ENCODE peak calls at places on chromosome 22, in nine cellular contexts. F is fibroblast of villous mesenchyme, P is IMR-90, G is thoracic aorta, E is fibroblast of the aortic adventitia, X is choroid plexus epithelial cell, O is adrenal gland, M is PC-3, R is GM13977. Y is an unnamed sample.

GRCh38 chr22:41782316-41782715 is 18.2 kb upstream of the CCDC134 start:
- DNase-seq in F (no peak), P (no peak), G (no peak), E (no peak), X (no peak), O (no peak), M (no peak), R (no peak), Y (no peak)

GRCh38 chr22:31248138-31248745 is 36.1 kb downstream of the LIMK2 start:
- DNase-seq in F (peak; percentile 95), P (peak; percentile 94), G (peak; percentile 41), E (peak; percentile 90), X (peak; percentile 97), O (peak; percentile 88), M (peak; percentile 52), R (peak; percentile 54), Y (peak; percentile 94)

GRCh38 chr22:39984006-39984405 is 10.7 kb upstream of the FAM83F start:
- DNase-seq in F (peak; percentile 31), P (peak; percentile 58), G (no peak), E (peak; percentile 33), X (peak; percentile 81), O (no peak), M (no peak), R (no peak), Y (no peak)

GRCh38 chr22:33274214-33274828 is 216.1 kb upstream of the SYN3 start:
- DNase-seq in F (no peak), P (no peak), G (no peak), E (peak; percentile 12), X (peak; percentile 6), O (peak; percentile 40), M (no peak), R (peak; percentile 44), Y (no peak)

GRCh38 chr22:39234157-39234793 is 10.5 kb downstream of the PDGFB start:
- DNase-seq in F (peak; percentile 25), P (no peak), G (no peak), E (no peak), X (peak; percentile 72), O (no peak), M (no peak), R (no peak), Y (no peak)

GRCh38 chr22:32844251-32844650 is 42.7 kb downstream of the TIMP3 start:
- DNase-seq in F (no peak), P (no peak), G (no peak), E (no peak), X (no peak), O (no peak), M (no peak), R (no peak), Y (no peak)

GRCh38 chr22:42375982-42376381 is 56.2 kb downstream of the NFAM1 start:
- DNase-seq in F (no peak), P (no peak), G (no peak), E (no peak), X (no peak), O (no peak), M (no peak), R (no peak), Y (no peak)

GRCh38 chr22:26797910-26798309 is 140.5 kb downstream of the MIAT start:
- DNase-seq in F (no peak), P (no peak), G (no peak), E (no peak), X (peak; percentile 11), O (no peak), M (no peak), R (no peak), Y (no peak)

GRCh38 chr22:26170112-26170492 is 840 bp downstream of the SEZ6L start:
- DNase-seq in F (no peak), P (no peak), G (no peak), E (no peak), X (no peak), O (no peak), M (no peak), R (no peak), Y (no peak)

GRCh38 chr22:24423519-24424000 is 3.8 kb upstream of the ADORA2A start:
- DNase-seq in F (no peak), P (no peak), G (no peak), E (peak; percentile 14), X (peak; percentile 24), O (peak; percentile 58), M (peak; percentile 34), R (peak; percentile 95), Y (peak; percentile 65)

GRCh38 chr22:24424901-24425775 is 2.3 kb upstream of the ADORA2A start:
- DNase-seq in F (no peak), P (no peak), G (no peak), E (no peak), X (no peak), O (no peak), M (no peak), R (no peak), Y (no peak)

GRCh38 chr22:24422078-24422665 is 5.2 kb upstream of the ADORA2A start:
- DNase-seq in F (no peak), P (no peak), G (no peak), E (peak; percentile 12), X (no peak), O (no peak), M (no peak), R (no peak), Y (no peak)

GRCh38 chr22:24426436-24426835 is 963 bp upstream of the ADORA2A start:
- DNase-seq in F (no peak), P (no peak), G (no peak), E (no peak), X (no peak), O (no peak), M (no peak), R (no peak), Y (no peak)

DNA sequence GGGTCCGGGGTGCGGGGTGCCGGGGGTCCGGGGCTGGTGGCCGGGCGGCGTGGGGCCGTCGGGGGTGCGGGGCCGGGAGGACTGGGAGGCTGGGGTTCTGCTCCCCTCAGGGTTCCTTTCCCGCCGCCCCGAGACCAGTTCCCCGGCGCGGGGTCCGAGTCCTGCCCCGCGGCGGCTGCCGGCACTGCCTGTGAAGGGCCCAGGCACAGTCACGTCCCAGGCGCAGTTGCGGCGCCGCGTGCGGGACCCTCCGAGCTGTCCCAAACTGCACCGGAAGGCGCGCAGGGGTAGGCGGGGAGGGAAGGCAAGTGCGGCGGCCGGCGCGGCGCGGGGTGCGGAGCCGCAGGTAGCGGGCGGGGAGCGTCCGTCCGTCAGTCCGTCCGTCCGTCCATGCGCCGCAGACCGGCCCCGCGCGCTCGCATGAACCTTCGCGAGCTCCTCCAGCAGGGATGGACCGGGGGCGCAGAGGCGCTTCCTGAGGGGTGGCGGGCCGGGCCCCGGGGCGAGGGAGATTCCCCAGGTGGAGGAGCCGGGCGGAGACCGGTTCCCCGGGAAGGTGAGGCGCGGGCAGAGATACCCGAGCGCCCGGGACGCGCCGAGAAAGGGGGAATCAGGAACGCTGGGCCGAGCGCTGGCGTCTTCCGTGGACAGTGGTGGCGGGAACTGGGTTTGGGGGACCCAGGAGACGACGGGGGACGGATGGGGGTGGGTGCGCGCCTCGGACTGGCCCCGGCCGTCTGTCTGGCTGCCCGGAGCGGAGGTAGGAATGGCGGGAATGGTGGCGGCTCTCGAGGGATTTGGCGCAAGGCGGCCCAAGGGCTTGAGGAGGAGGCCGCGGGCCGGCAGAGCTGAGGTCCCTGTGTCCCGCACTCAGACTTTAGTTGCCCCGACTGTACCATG is 3.1 kb upstream of the ADORA2A start:
- DNase-seq in F (no peak), P (no peak), G (no peak), E (no peak), X (no peak), O (no peak), M (no peak), R (no peak), Y (no peak)
- TF ChIP-seq CTCF in F (no peak), P (no peak), G (no peak), E (no peak), X (no peak), O (no peak), M (no peak), R (no peak), Y (no peak)

GRCh38 chr22:44088976-44089570 is 65.0 kb downstream of the PARVB start:
- DNase-seq in F (no peak), P (peak; percentile 22), G (no peak), E (peak; percentile 90), X (no peak), O (peak; percentile 67), M (no peak), R (no peak), Y (peak; percentile 42)

GRCh38 chr22:44089717-44090570 is 65.8 kb downstream of the PARVB start:
- DNase-seq in F (peak; percentile 25), P (no peak), G (no peak), E (peak; percentile 7), X (no peak), O (peak; percentile 44), M (no peak), R (no peak), Y (no peak)

GRCh38 chr22:44086759-44087158 is 62.7 kb downstream of the PARVB start:
- DNase-seq in F (no peak), P (no peak), G (no peak), E (no peak), X (no peak), O (no peak), M (no peak), R (no peak), Y (no peak)

GRCh38 chr22:44084044-44084772 is 60.1 kb downstream of the PARVB start:
- DNase-seq in F (no peak), P (no peak), G (no peak), E (no peak), X (no peak), O (no peak), M (no peak), R (no peak), Y (no peak)

GRCh38 chr22:44085743-44086741 is 61.9 kb downstream of the PARVB start:
- DNase-seq in F (peak; percentile 55), P (peak; percentile 53), G (no peak), E (peak; percentile 92), X (peak; percentile 69), O (peak; percentile 92), M (peak; percentile 90), R (peak; percentile 78), Y (peak; percentile 39)
- TF ChIP-seq CTCF in F (peak; percentile 46), P (peak; percentile 48), G (no peak), E (peak; percentile 43), X (peak; percentile 59), O (peak; percentile 72), M (peak; percentile 72), R (peak; percentile 70), Y (peak; percentile 20)

GRCh38 chr22:37951305-37951704 is 2.1 kb downstream of the C22orf23 start:
- DNase-seq in F (no peak), P (peak; percentile 32), G (no peak), E (no peak), X (peak; percentile 31), O (no peak), M (no peak), R (no peak), Y (peak; percentile 22)
- TF ChIP-seq CTCF in F (no peak), P (peak; percentile 5), G (no peak), E (no peak), X (peak; percentile 13), O (no peak), M (no peak), R (no peak), Y (no peak)

DNA sequence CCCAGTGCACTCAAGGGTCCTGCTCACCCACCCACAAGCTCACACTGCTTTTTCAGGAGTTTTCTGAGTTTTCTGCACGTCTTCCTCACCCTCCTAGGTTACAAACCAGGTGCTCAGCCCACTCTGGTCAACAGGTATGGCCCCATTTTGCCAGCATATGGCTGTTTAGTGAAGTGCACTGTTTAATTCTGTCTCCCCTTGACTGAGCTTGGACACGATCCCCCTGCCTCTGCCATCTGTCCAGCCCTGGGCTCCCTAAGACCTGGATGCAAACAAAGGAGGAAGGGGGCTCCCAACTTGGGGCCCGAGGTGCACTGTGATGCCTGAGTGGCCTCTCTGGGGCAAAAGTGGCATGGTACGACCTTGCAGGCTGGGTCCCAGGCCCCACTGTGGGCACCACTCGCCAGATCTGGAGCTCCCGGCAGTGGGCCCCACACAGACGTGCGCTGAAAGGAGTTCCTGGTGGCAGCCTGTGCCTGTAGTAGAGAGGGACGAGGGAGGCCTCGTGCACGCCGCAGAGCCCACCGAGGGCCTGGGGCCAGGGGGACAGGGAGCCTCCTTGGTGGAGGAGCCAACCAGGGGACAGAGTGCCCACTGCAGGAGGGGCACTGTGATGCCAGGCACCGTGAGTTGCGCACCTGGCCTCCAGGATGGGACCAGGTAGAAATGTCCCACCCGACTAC is 37.3 kb upstream of the COMT start:
- DNase-seq in F (no peak), P (no peak), G (no peak), E (no peak), X (no peak), O (no peak), M (no peak), R (no peak), Y (no peak)
- TF ChIP-seq CTCF in F (no peak), P (no peak), G (no peak), E (no peak), X (no peak), O (no peak), M (no peak), R (no peak), Y (no peak)